ENCODE peak calls at places on chromosomes 5 and 9, in ten cellular contexts. One of them, this sample, is unnamed.

GRCh38 chr5:124806026-124806856 is 59.8 kb upstream of the ZNF608 start:
- DNase-seq in ovary: peak
- DNase-seq in IMR-90: peak
- DNase-seq in HCT116: no peak
- DNase-seq in NB4: no peak
- DNase-seq in H1: peak
- DNase-seq in adrenal gland: peak
- DNase-seq in transverse colon: peak
- DNase-seq in heart left ventricle: peak
- DNase-seq in esophagus squamous epithelium: no peak
- DNase-seq in this sample: peak

GRCh38 chr9:3578786-3579185 is 53.0 kb upstream of the RFX3 start:
- DNase-seq in adrenal gland: no peak
- DNase-seq in HCT116: no peak
- DNase-seq in H1: no peak
- DNase-seq in NB4: peak
- DNase-seq in heart left ventricle: no peak
- DNase-seq in esophagus squamous epithelium: no peak
- DNase-seq in ovary: no peak
- DNase-seq in transverse colon: no peak
- DNase-seq in IMR-90: peak
- DNase-seq in this sample: no peak

GRCh38 chr9:83186354-83186753 is 123.4 kb upstream of the RASEF start:
- DNase-seq in heart left ventricle: no peak
- DNase-seq in NB4: no peak
- DNase-seq in ovary: no peak
- DNase-seq in adrenal gland: no peak
- DNase-seq in transverse colon: no peak
- DNase-seq in IMR-90: no peak
- DNase-seq in esophagus squamous epithelium: no peak
- DNase-seq in H1: no peak
- DNase-seq in HCT116: no peak
- DNase-seq in this sample: no peak

GRCh38 chr9:69180670-69181069 is 6.6 kb downstream of the TJP2 start:
- DNase-seq in H1: no peak
- DNase-seq in NB4: peak
- DNase-seq in esophagus squamous epithelium: no peak
- DNase-seq in HCT116: peak
- DNase-seq in ovary: no peak
- DNase-seq in adrenal gland: peak
- DNase-seq in transverse colon: peak
- DNase-seq in heart left ventricle: no peak
- DNase-seq in IMR-90: peak
- DNase-seq in this sample: no peak

GRCh38 chr9:8262625-8263622 is 463.3 kb upstream of the DMAC1 start:
- DNase-seq in heart left ventricle: no peak
- DNase-seq in adrenal gland: no peak
- DNase-seq in ovary: peak
- DNase-seq in H1: no peak
- DNase-seq in esophagus squamous epithelium: no peak
- DNase-seq in transverse colon: no peak
- DNase-seq in NB4: no peak
- DNase-seq in IMR-90: no peak
- DNase-seq in HCT116: no peak
- DNase-seq in this sample: no peak

GRCh38 chr9:28073278-28073677 is 500.0 kb upstream of the C9orf72 start:
- DNase-seq in heart left ventricle: no peak
- DNase-seq in transverse colon: no peak
- DNase-seq in HCT116: peak
- DNase-seq in IMR-90: peak
- DNase-seq in esophagus squamous epithelium: no peak
- DNase-seq in NB4: peak
- DNase-seq in adrenal gland: peak
- DNase-seq in ovary: no peak
- DNase-seq in H1: peak
- DNase-seq in this sample: peak

GRCh38 chr9:108662090-108662875 is 193.5 kb downstream of the ACTL7B start:
- DNase-seq in transverse colon: no peak
- DNase-seq in ovary: no peak
- DNase-seq in adrenal gland: no peak
- DNase-seq in HCT116: no peak
- DNase-seq in NB4: peak
- DNase-seq in IMR-90: no peak
- DNase-seq in heart left ventricle: no peak
- DNase-seq in H1: no peak
- DNase-seq in esophagus squamous epithelium: no peak
- DNase-seq in this sample: no peak

GRCh38 chr5:169216864-169217263 is 84.1 kb downstream of the SLIT3 start:
- DNase-seq in esophagus squamous epithelium: no peak
- DNase-seq in HCT116: no peak
- DNase-seq in H1: no peak
- DNase-seq in IMR-90: no peak
- DNase-seq in ovary: no peak
- DNase-seq in heart left ventricle: no peak
- DNase-seq in adrenal gland: no peak
- DNase-seq in transverse colon: no peak
- DNase-seq in NB4: no peak
- DNase-seq in this sample: no peak

GRCh38 chr5:65862384-65862783 is 64.0 kb upstream of the ERBIN start:
- DNase-seq in IMR-90: peak
- DNase-seq in transverse colon: no peak
- DNase-seq in H1: no peak
- DNase-seq in esophagus squamous epithelium: no peak
- DNase-seq in ovary: no peak
- DNase-seq in adrenal gland: no peak
- DNase-seq in HCT116: no peak
- DNase-seq in heart left ventricle: no peak
- DNase-seq in NB4: no peak
- DNase-seq in this sample: no peak

GRCh38 chr9:93480262-93480661 is 26.9 kb upstream of the FAM120AOS start:
- DNase-seq in heart left ventricle: no peak
- DNase-seq in NB4: no peak
- DNase-seq in ovary: no peak
- DNase-seq in transverse colon: no peak
- DNase-seq in adrenal gland: no peak
- DNase-seq in IMR-90: no peak
- DNase-seq in esophagus squamous epithelium: no peak
- DNase-seq in H1: no peak
- DNase-seq in HCT116: no peak
- DNase-seq in this sample: no peak

GRCh38 chr9:94150890-94151660 is 66.8 kb downstream of the PTPDC1 start:
- DNase-seq in heart left ventricle: no peak
- DNase-seq in IMR-90: no peak
- DNase-seq in adrenal gland: no peak
- DNase-seq in transverse colon: no peak
- DNase-seq in HCT116: no peak
- DNase-seq in H1: no peak
- DNase-seq in NB4: no peak
- DNase-seq in esophagus squamous epithelium: no peak
- DNase-seq in ovary: no peak
- DNase-seq in this sample: no peak

GRCh38 chr5:36162810-36163486 is 11.0 kb downstream of the SKP2 start:
- DNase-seq in ovary: no peak
- DNase-seq in H1: no peak
- DNase-seq in NB4: no peak
- DNase-seq in esophagus squamous epithelium: no peak
- DNase-seq in heart left ventricle: no peak
- DNase-seq in adrenal gland: no peak
- DNase-seq in HCT116: no peak
- DNase-seq in IMR-90: no peak
- DNase-seq in transverse colon: no peak
- DNase-seq in this sample: no peak

GRCh38 chr5:180387798-180388197 is 34.7 kb upstream of the GFPT2 start:
- DNase-seq in adrenal gland: no peak
- DNase-seq in NB4: no peak
- DNase-seq in esophagus squamous epithelium: no peak
- DNase-seq in HCT116: no peak
- DNase-seq in transverse colon: no peak
- DNase-seq in heart left ventricle: no peak
- DNase-seq in H1: no peak
- DNase-seq in IMR-90: no peak
- DNase-seq in ovary: no peak
- DNase-seq in this sample: no peak

GRCh38 chr9:94817291-94818195 is 91.0 kb downstream of the AOPEP start:
- DNase-seq in IMR-90: no peak
- DNase-seq in H1: no peak
- DNase-seq in ovary: no peak
- DNase-seq in esophagus squamous epithelium: no peak
- DNase-seq in transverse colon: no peak
- DNase-seq in HCT116: no peak
- DNase-seq in adrenal gland: no peak
- DNase-seq in NB4: no peak
- DNase-seq in heart left ventricle: no peak
- DNase-seq in this sample: no peak

GRCh38 chr5:143218563-143219170 is 184.8 kb downstream of the NR3C1 start:
- DNase-seq in ovary: no peak
- DNase-seq in heart left ventricle: no peak
- DNase-seq in transverse colon: no peak
- DNase-seq in HCT116: no peak
- DNase-seq in adrenal gland: no peak
- DNase-seq in IMR-90: no peak
- DNase-seq in esophagus squamous epithelium: no peak
- DNase-seq in NB4: no peak
- DNase-seq in H1: no peak
- DNase-seq in this sample: no peak

GRCh38 chr9:124259273-124260078 is 1.7 kb downstream of the NEK6 start:
- DNase-seq in H1: no peak
- DNase-seq in esophagus squamous epithelium: no peak
- DNase-seq in IMR-90: peak
- DNase-seq in adrenal gland: peak
- DNase-seq in ovary: peak
- DNase-seq in NB4: peak
- DNase-seq in transverse colon: peak
- DNase-seq in HCT116: peak
- DNase-seq in heart left ventricle: peak
- DNase-seq in this sample: peak
- TF ChIP-seq POLR2A in H1: no peak
- TF ChIP-seq POLR2A in esophagus squamous epithelium: peak
- TF ChIP-seq POLR2A in IMR-90: peak
- TF ChIP-seq POLR2A in adrenal gland: no peak
- TF ChIP-seq POLR2A in ovary: no peak
- TF ChIP-seq POLR2A in NB4: no peak
- TF ChIP-seq POLR2A in transverse colon: peak
- TF ChIP-seq POLR2A in HCT116: no peak
- TF ChIP-seq POLR2A in heart left ventricle: no peak
- TF ChIP-seq POLR2A in this sample: no peak

GRCh38 chr5:117633093-117633492 is 1058.5 kb upstream of the SEMA6A start:
- DNase-seq in adrenal gland: no peak
- DNase-seq in NB4: no peak
- DNase-seq in IMR-90: no peak
- DNase-seq in ovary: no peak
- DNase-seq in esophagus squamous epithelium: no peak
- DNase-seq in HCT116: no peak
- DNase-seq in transverse colon: no peak
- DNase-seq in heart left ventricle: no peak
- DNase-seq in H1: no peak
- DNase-seq in this sample: no peak
- TF ChIP-seq CTCF in adrenal gland: no peak
- TF ChIP-seq CTCF in NB4: no peak
- TF ChIP-seq CTCF in IMR-90: no peak
- TF ChIP-seq CTCF in ovary: no peak
- TF ChIP-seq CTCF in esophagus squamous epithelium: no peak
- TF ChIP-seq CTCF in HCT116: no peak
- TF ChIP-seq CTCF in transverse colon: no peak
- TF ChIP-seq CTCF in heart left ventricle: no peak
- TF ChIP-seq CTCF in H1: no peak
- TF ChIP-seq CTCF in this sample: no peak

GRCh38 chr9:12753931-12754330 is 20.9 kb upstream of the LURAP1L start:
- DNase-seq in ovary: no peak
- DNase-seq in HCT116: no peak
- DNase-seq in esophagus squamous epithelium: no peak
- DNase-seq in adrenal gland: no peak
- DNase-seq in NB4: no peak
- DNase-seq in heart left ventricle: no peak
- DNase-seq in transverse colon: no peak
- DNase-seq in H1: no peak
- DNase-seq in IMR-90: no peak
- DNase-seq in this sample: no peak
- TF ChIP-seq POLR2A in ovary: no peak
- TF ChIP-seq POLR2A in HCT116: no peak
- TF ChIP-seq POLR2A in esophagus squamous epithelium: no peak
- TF ChIP-seq POLR2A in adrenal gland: no peak
- TF ChIP-seq POLR2A in NB4: no peak
- TF ChIP-seq POLR2A in heart left ventricle: no peak
- TF ChIP-seq POLR2A in transverse colon: no peak
- TF ChIP-seq POLR2A in H1: no peak
- TF ChIP-seq POLR2A in IMR-90: no peak
- TF ChIP-seq POLR2A in this sample: no peak

GRCh38 chr5:57432876-57433275 is 49.7 kb downstream of the ACTBL2 start:
- DNase-seq in HCT116: peak
- DNase-seq in transverse colon: no peak
- DNase-seq in IMR-90: no peak
- DNase-seq in adrenal gland: peak
- DNase-seq in ovary: no peak
- DNase-seq in H1: no peak
- DNase-seq in esophagus squamous epithelium: no peak
- DNase-seq in heart left ventricle: no peak
- DNase-seq in NB4: peak
- DNase-seq in this sample: no peak
- TF ChIP-seq CTCF in HCT116: peak
- TF ChIP-seq CTCF in transverse colon: no peak
- TF ChIP-seq CTCF in IMR-90: no peak
- TF ChIP-seq CTCF in adrenal gland: peak
- TF ChIP-seq CTCF in ovary: no peak
- TF ChIP-seq CTCF in H1: peak
- TF ChIP-seq CTCF in esophagus squamous epithelium: no peak
- TF ChIP-seq CTCF in heart left ventricle: no peak
- TF ChIP-seq CTCF in NB4: no peak
- TF ChIP-seq CTCF in this sample: no peak

DNA sequence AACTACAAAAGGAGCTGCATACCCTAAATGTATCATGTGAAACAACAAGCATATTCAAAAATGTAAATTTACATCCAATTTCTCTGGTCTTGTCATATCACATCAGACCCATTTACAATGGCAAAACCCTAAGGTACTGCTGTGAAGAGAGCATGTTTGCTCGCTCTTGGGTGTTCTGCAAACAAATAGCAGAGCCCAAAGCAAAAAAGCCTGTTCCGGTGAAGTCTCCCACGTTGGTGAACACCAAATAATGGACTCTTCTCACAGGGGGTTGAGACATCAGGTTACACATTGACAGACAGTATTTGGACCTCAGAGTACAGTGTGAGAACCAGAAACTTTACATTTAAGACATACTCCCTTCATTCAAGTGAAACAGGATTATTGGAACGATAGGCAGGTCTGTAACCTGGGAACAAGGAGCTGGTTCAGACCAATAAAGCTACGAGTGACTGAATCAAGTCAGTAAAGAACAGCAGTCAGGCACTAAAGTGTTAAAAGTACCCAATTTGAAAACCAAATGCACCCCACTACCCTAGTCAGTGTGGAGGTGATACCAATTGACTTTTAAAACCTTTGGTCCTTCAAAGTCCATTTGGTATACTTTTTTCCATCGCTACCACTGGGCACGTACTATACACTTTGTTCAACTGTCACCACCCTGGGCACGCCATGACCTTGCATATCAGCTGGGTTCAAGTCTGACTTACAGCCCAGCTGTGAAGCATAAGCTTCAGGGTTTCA is 36.5 kb downstream of the ETF1 start:
- DNase-seq in esophagus squamous epithelium: no peak
- DNase-seq in heart left ventricle: no peak
- DNase-seq in adrenal gland: peak
- DNase-seq in H1: no peak
- DNase-seq in NB4: no peak
- DNase-seq in IMR-90: no peak
- DNase-seq in transverse colon: no peak
- DNase-seq in ovary: no peak
- DNase-seq in HCT116: no peak
- DNase-seq in this sample: no peak
- TF ChIP-seq POLR2A in esophagus squamous epithelium: no peak
- TF ChIP-seq POLR2A in heart left ventricle: no peak
- TF ChIP-seq POLR2A in adrenal gland: no peak
- TF ChIP-seq POLR2A in H1: no peak
- TF ChIP-seq POLR2A in NB4: no peak
- TF ChIP-seq POLR2A in IMR-90: no peak
- TF ChIP-seq POLR2A in transverse colon: no peak
- TF ChIP-seq POLR2A in ovary: no peak
- TF ChIP-seq POLR2A in HCT116: no peak
- TF ChIP-seq POLR2A in this sample: no peak

This sample was measured in testis.